ENCODE peak calls at places on chromosomes 2 and 18, in six cellular contexts. One of them, this sample, is unnamed.

GRCh38 chr2:28601612-28602011 is 105.8 kb downstream of the PLB1 start:
- DNase-seq in SK-N-SH: no peak
- DNase-seq in K562: no peak
- DNase-seq in GM12878: no peak
- DNase-seq in HepG2: no peak
- DNase-seq in H1: no peak
- DNase-seq in this sample: no peak

GRCh38 chr2:29016500-29016899 is 35.4 kb downstream of the TOGARAM2 start:
- DNase-seq in GM12878: no peak
- DNase-seq in SK-N-SH: no peak
- DNase-seq in HepG2: no peak
- DNase-seq in K562: no peak
- DNase-seq in H1: no peak
- DNase-seq in this sample: no peak

GRCh38 chr2:191800874-191801273 is 46.0 kb downstream of the CAVIN2 start:
- DNase-seq in HepG2: no peak
- DNase-seq in SK-N-SH: no peak
- DNase-seq in H1: no peak
- DNase-seq in K562: no peak
- DNase-seq in GM12878: no peak
- DNase-seq in this sample: no peak

GRCh38 chr2:178072000-178072382 is 586 bp downstream of the PDE11A start:
- DNase-seq in SK-N-SH: no peak
- DNase-seq in HepG2: no peak
- DNase-seq in H1: no peak
- DNase-seq in GM12878: no peak
- DNase-seq in K562: no peak
- DNase-seq in this sample: no peak

GRCh38 chr2:239762106-239762505 is 263.0 kb downstream of the NDUFA10 start:
- DNase-seq in H1: no peak
- DNase-seq in HepG2: no peak
- DNase-seq in K562: no peak
- DNase-seq in GM12878: no peak
- DNase-seq in SK-N-SH: no peak
- DNase-seq in this sample: no peak

GRCh38 chr2:109302319-109302718 is 173.3 kb downstream of the SH3RF3 start:
- DNase-seq in K562: no peak
- DNase-seq in GM12878: no peak
- DNase-seq in HepG2: no peak
- DNase-seq in SK-N-SH: no peak
- DNase-seq in H1: no peak
- DNase-seq in this sample: no peak

GRCh38 chr2:186575302-186575701 is 14.6 kb upstream of the ITGAV start:
- DNase-seq in H1: no peak
- DNase-seq in HepG2: peak
- DNase-seq in GM12878: no peak
- DNase-seq in SK-N-SH: peak
- DNase-seq in K562: peak
- DNase-seq in this sample: peak

GRCh38 chr2:64114063-64114911 is 29.9 kb downstream of the PELI1 start:
- DNase-seq in GM12878: peak
- DNase-seq in H1: no peak
- DNase-seq in K562: no peak
- DNase-seq in SK-N-SH: no peak
- DNase-seq in HepG2: no peak
- DNase-seq in this sample: no peak

GRCh38 chr18:58671941-58672565 is 788 bp downstream of the MALT1 start:
- DNase-seq in H1: no peak
- DNase-seq in SK-N-SH: no peak
- DNase-seq in GM12878: no peak
- DNase-seq in HepG2: no peak
- DNase-seq in K562: no peak
- DNase-seq in this sample: peak

GRCh38 chr2:136104977-136105376 is 13.0 kb downstream of the CXCR4 start:
- DNase-seq in H1: no peak
- DNase-seq in SK-N-SH: no peak
- DNase-seq in HepG2: peak
- DNase-seq in GM12878: no peak
- DNase-seq in K562: no peak
- DNase-seq in this sample: peak

GRCh38 chr2:204425821-204426220 is 119.5 kb upstream of the PARD3B start:
- DNase-seq in HepG2: no peak
- DNase-seq in SK-N-SH: no peak
- DNase-seq in GM12878: no peak
- DNase-seq in H1: no peak
- DNase-seq in K562: no peak
- DNase-seq in this sample: no peak

GRCh38 chr2:117087565-117088291 is 726.8 kb upstream of the DDX18 start:
- DNase-seq in HepG2: no peak
- DNase-seq in GM12878: no peak
- DNase-seq in K562: no peak
- DNase-seq in SK-N-SH: no peak
- DNase-seq in H1: peak
- DNase-seq in this sample: no peak

GRCh38 chr2:224613543-224614317 is 28.6 kb upstream of the CUL3 start:
- DNase-seq in SK-N-SH: peak
- DNase-seq in HepG2: no peak
- DNase-seq in K562: no peak
- DNase-seq in GM12878: no peak
- DNase-seq in H1: no peak
- DNase-seq in this sample: no peak

GRCh38 chr2:170486730-170487129 is 228.4 kb upstream of the SP5 start:
- DNase-seq in GM12878: no peak
- DNase-seq in K562: no peak
- DNase-seq in SK-N-SH: no peak
- DNase-seq in HepG2: no peak
- DNase-seq in H1: no peak
- DNase-seq in this sample: no peak

GRCh38 chr2:23271230-23271629 is 113.7 kb upstream of the KLHL29 start:
- DNase-seq in SK-N-SH: no peak
- DNase-seq in H1: no peak
- DNase-seq in HepG2: no peak
- DNase-seq in K562: no peak
- DNase-seq in GM12878: no peak
- DNase-seq in this sample: no peak

GRCh38 chr2:23269747-23270146 is 115.2 kb upstream of the KLHL29 start:
- DNase-seq in HepG2: no peak
- DNase-seq in GM12878: no peak
- DNase-seq in H1: no peak
- DNase-seq in K562: no peak
- DNase-seq in SK-N-SH: no peak
- DNase-seq in this sample: no peak

GRCh38 chr2:23273786-23274185 is 111.2 kb upstream of the KLHL29 start:
- DNase-seq in GM12878: no peak
- DNase-seq in H1: no peak
- DNase-seq in SK-N-SH: no peak
- DNase-seq in K562: no peak
- DNase-seq in HepG2: no peak
- DNase-seq in this sample: no peak

GRCh38 chr2:23270810-23271209 is 114.2 kb upstream of the KLHL29 start:
- DNase-seq in HepG2: no peak
- DNase-seq in K562: no peak
- DNase-seq in H1: no peak
- DNase-seq in SK-N-SH: no peak
- DNase-seq in GM12878: no peak
- DNase-seq in this sample: no peak

DNA sequence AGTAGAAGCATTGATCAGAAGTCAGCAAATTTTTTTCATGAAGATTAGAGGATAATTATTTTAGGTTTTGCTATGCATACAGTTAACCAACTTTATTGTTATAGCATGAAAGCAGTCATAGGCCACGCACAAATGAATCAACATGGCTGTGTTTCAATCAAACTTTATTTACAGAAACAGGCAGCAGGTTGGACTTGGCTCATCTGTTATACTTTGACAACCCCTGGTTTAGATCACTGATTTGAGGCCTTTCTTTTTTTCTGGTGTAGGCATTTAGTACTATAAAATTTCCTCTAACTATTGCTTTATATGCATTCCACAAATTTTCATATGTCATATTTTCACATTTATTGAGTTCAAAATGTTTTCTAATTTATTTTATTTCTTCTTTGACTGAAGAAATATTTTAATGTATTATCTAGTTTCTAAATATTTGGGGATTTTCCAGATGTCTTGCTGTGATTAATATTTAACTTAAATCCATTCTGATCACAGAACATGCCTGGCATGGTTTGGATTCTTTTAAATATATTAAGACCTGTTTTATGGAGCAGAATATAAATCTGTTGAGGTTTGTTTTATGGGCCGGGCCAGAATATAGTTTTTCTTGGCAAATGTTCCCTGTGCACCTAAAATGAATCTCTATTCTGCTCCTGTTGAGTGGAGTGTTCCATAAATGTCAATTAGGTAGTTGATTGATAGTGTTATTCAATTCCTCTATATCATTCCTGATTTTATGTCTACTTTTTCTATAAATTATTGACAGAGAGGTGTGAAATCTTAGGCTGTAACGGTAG is 116.3 kb upstream of the KLHL29 start:
- DNase-seq in H1: no peak
- DNase-seq in HepG2: no peak
- DNase-seq in K562: no peak
- DNase-seq in GM12878: no peak
- DNase-seq in SK-N-SH: no peak
- DNase-seq in this sample: no peak
- TF ChIP-seq GABPA in H1: no peak
- TF ChIP-seq GABPA in HepG2: no peak
- TF ChIP-seq GABPA in K562: no peak
- TF ChIP-seq GABPA in GM12878: no peak
- TF ChIP-seq GABPA in SK-N-SH: no peak
- TF ChIP-seq GABPA in this sample: no peak

GRCh38 chr2:169080250-169081035 is 11.1 kb downstream of the DHRS9 start:
- DNase-seq in GM12878: peak
- DNase-seq in HepG2: no peak
- DNase-seq in H1: no peak
- DNase-seq in SK-N-SH: no peak
- DNase-seq in K562: no peak
- DNase-seq in this sample: peak

GRCh38 chr2:169086893-169087467 is 17.6 kb downstream of the DHRS9 start:
- DNase-seq in GM12878: no peak
- DNase-seq in SK-N-SH: no peak
- DNase-seq in K562: no peak
- DNase-seq in H1: no peak
- DNase-seq in HepG2: no peak
- DNase-seq in this sample: no peak

GRCh38 chr2:169081551-169081950 is 12.2 kb downstream of the DHRS9 start:
- DNase-seq in H1: no peak
- DNase-seq in K562: no peak
- DNase-seq in HepG2: no peak
- DNase-seq in GM12878: no peak
- DNase-seq in SK-N-SH: no peak
- DNase-seq in this sample: no peak

GRCh38 chr2:169087757-169088379 is 18.5 kb downstream of the DHRS9 start:
- DNase-seq in K562: no peak
- DNase-seq in HepG2: no peak
- DNase-seq in SK-N-SH: no peak
- DNase-seq in H1: no peak
- DNase-seq in GM12878: no peak
- DNase-seq in this sample: no peak

GRCh38 chr2:169082995-169083394 is 13.6 kb downstream of the DHRS9 start:
- DNase-seq in HepG2: no peak
- DNase-seq in SK-N-SH: no peak
- DNase-seq in GM12878: peak
- DNase-seq in H1: no peak
- DNase-seq in K562: no peak
- DNase-seq in this sample: peak
- H3K4me3 ChIP-seq in HepG2: no peak
- H3K4me3 ChIP-seq in SK-N-SH: no peak
- H3K4me3 ChIP-seq in GM12878: no peak
- H3K4me3 ChIP-seq in H1: no peak
- H3K4me3 ChIP-seq in K562: no peak
- H3K4me3 ChIP-seq in this sample: no peak

GRCh38 chr2:231643494-231643888 is 50.8 kb downstream of the TEX44 start:
- DNase-seq in SK-N-SH: no peak
- DNase-seq in H1: no peak
- DNase-seq in HepG2: no peak
- DNase-seq in GM12878: no peak
- DNase-seq in K562: no peak
- DNase-seq in this sample: no peak
- TF ChIP-seq GABPA in SK-N-SH: no peak
- TF ChIP-seq GABPA in H1: no peak
- TF ChIP-seq GABPA in HepG2: no peak
- TF ChIP-seq GABPA in GM12878: no peak
- TF ChIP-seq GABPA in K562: no peak
- TF ChIP-seq GABPA in this sample: no peak

DNA sequence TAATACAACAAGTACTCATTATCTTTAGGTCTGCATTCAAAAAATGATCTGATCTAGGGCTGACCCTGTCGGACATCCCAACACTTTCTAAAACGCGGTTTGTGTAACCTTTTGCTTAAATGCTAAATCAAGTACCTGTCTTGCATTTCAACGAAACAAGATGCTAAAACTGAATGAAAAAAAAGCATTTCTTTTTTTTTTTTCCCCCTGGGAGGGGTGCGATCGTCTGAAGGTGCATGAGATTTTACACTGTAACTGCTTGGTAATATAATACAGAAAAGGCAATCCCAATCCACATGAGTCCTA is 143.9 kb downstream of the MEIS1 start:
- DNase-seq in K562: no peak
- DNase-seq in HepG2: no peak
- DNase-seq in SK-N-SH: no peak
- DNase-seq in H1: no peak
- DNase-seq in GM12878: no peak
- DNase-seq in this sample: no peak
- H3K4me3 ChIP-seq in K562: no peak
- H3K4me3 ChIP-seq in HepG2: no peak
- H3K4me3 ChIP-seq in SK-N-SH: no peak
- H3K4me3 ChIP-seq in H1: no peak
- H3K4me3 ChIP-seq in GM12878: no peak
- H3K4me3 ChIP-seq in this sample: no peak